ENCODE peak calls at places on chromosome 18, in ten cellular contexts. V is stomach, C is iPS DF 6.9, J is vagina, O is pancreas, K is lower lobe of right lung, N is adrenal gland, M is GM23338, H is testis, B is ovary. X is an unnamed sample.

GRCh38 chr18:75162467-75162866 is 46.5 kb downstream of the PTGR3 start:
- DNase-seq in O (no peak), M (no peak), C (no peak), H (peak; percentile 43), K (no peak), N (no peak), V (no peak), J (no peak), B (no peak), X (no peak)

GRCh38 chr18:24791736-24792135 is 331.3 kb downstream of the HRH4 start:
- DNase-seq in K (no peak), O (no peak), H (no peak), M (no peak), N (no peak), C (no peak), B (no peak), J (no peak), V (no peak), X (no peak)

GRCh38 chr18:78934551-78935225 is 44.9 kb upstream of the SALL3 start:
- DNase-seq in H (no peak), M (no peak), B (no peak), O (no peak), V (no peak), N (no peak), C (no peak), J (no peak), K (no peak), X (no peak)

GRCh38 chr18:22432672-22433137 is 15.0 kb upstream of the CTAGE1 start:
- DNase-seq in O (peak; percentile 83), N (peak; percentile 90), J (no peak), C (no peak), H (peak; percentile 32), B (peak; percentile 80), V (peak; percentile 82), M (no peak), K (no peak), X (no peak)

GRCh38 chr18:11785444-11786055 is 65.7 kb upstream of the CHMP1B start:
- DNase-seq in J (no peak), K (no peak), H (no peak), V (no peak), M (peak; percentile 63), N (no peak), B (no peak), C (no peak), O (no peak), X (no peak)

GRCh38 chr18:23838233-23838632 is 149.0 kb downstream of the LAMA3 start:
- DNase-seq in H (no peak), J (no peak), V (no peak), B (no peak), K (no peak), C (no peak), O (no peak), N (no peak), M (no peak), X (no peak)

GRCh38 chr18:12593861-12594260 is 64.0 kb downstream of the SPIRE1 start:
- DNase-seq in B (no peak), H (no peak), N (no peak), C (no peak), K (no peak), O (no peak), V (no peak), J (no peak), M (no peak), X (no peak)

GRCh38 chr18:23069481-23069880 is 65.8 kb upstream of the CABLES1 start:
- DNase-seq in H (no peak), V (no peak), J (no peak), M (no peak), K (no peak), C (no peak), B (no peak), O (no peak), N (no peak), X (peak; percentile 21)

GRCh38 chr18:9333441-9334350 is 877 bp upstream of the TWSG1 start:
- DNase-seq in O (peak; percentile 47), H (peak; percentile 42), V (no peak), M (peak; percentile 79), C (peak; percentile 41), B (peak; percentile 25), J (no peak), N (no peak), K (peak; percentile 46), X (peak; percentile 46)

GRCh38 chr18:74526478-74526877 is 7.8 kb upstream of the CNDP1 start:
- DNase-seq in O (no peak), B (no peak), V (peak; percentile 4), C (no peak), J (no peak), H (no peak), K (no peak), N (no peak), M (no peak), X (no peak)

GRCh38 chr18:7394041-7394440 is 163.2 kb downstream of the LRRC30 start:
- DNase-seq in V (no peak), K (no peak), O (no peak), C (no peak), B (no peak), N (no peak), J (no peak), M (no peak), H (no peak), X (no peak)
- H3K27me3 ChIP-seq in V (no peaks in the 10 kb centered on the region), K (no peaks in the 10 kb centered on the region), O (no peaks in the 10 kb centered on the region), C (peaks cover 2% of the 10 kb centered on the region), B (no peaks in the 10 kb centered on the region), N (no peaks in the 10 kb centered on the region), J (no peaks in the 10 kb centered on the region), M (no peaks in the 10 kb centered on the region), H (no peaks in the 10 kb centered on the region), X (no peaks in the 10 kb centered on the region)

GRCh38 chr18:58373486-58373885 is 255.4 kb downstream of the ALPK2 start:
- DNase-seq in J (no peak), O (no peak), B (no peak), M (no peak), H (no peak), C (no peak), N (no peak), V (no peak), K (no peak), X (no peak)

GRCh38 chr18:58369616-58370015 is 259.3 kb downstream of the ALPK2 start:
- DNase-seq in O (no peak), J (no peak), K (no peak), V (no peak), N (no peak), M (no peak), H (no peak), C (no peak), B (no peak), X (no peak)

GRCh38 chr18:58367425-58368140 is 261.3 kb downstream of the ALPK2 start:
- DNase-seq in B (no peak), C (no peak), M (no peak), V (no peak), O (no peak), H (no peak), K (no peak), N (no peak), J (no peak), X (no peak)

GRCh38 chr18:58370662-58371061 is 258.2 kb downstream of the ALPK2 start:
- DNase-seq in K (no peak), M (no peak), J (no peak), O (no peak), C (no peak), V (no peak), H (no peak), N (no peak), B (no peak), X (no peak)

GRCh38 chr18:58370096-58370495 is 258.8 kb downstream of the ALPK2 start:
- DNase-seq in V (no peak), B (no peak), H (no peak), K (no peak), M (no peak), N (no peak), O (no peak), C (no peak), J (no peak), X (no peak)
- H3K36me3 ChIP-seq in V (peaks cover 98% of the 10 kb centered on the region), B (no peaks in the 10 kb centered on the region), H (no peaks in the 10 kb centered on the region), K (peaks cover 99% of the 10 kb centered on the region), M (peaks cover 27% of the 10 kb centered on the region), N (no peaks in the 10 kb centered on the region), O (peaks cover 27% of the 10 kb centered on the region), C (peaks cover 15% of the 10 kb centered on the region), J (no peaks in the 10 kb centered on the region), X (peaks cover 2% of the 10 kb centered on the region)

DNA sequence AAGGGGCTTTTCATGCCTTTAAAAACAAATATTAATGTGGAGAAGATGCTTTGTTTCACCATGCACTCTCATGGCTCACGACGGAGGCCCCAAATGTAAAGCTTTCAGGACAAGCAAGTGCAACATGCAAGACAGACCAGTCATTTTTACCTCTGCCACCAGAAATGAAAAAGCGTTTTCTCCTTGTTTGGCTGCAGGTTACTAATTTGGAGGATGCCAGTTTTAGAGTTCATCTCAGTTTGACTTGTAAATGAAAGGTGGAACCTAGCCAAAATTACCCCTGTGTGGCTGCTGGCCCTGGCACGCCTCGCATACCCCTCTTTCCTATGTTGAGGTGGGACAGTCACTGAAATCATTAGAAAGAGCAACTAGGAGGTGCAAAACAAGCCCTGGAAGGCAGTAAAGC is 138.6 kb downstream of the BCL2 start:
- DNase-seq in M (no peak), N (no peak), C (no peak), J (no peak), H (no peak), B (no peak), K (no peak), O (no peak), V (no peak), X (no peak)
- H3K4me3 ChIP-seq in M (no peak overlapping the region), N (no peak overlapping the region), C (no peak overlapping the region), J (no peak overlapping the region), H (no peak overlapping the region), B (no peak overlapping the region), K (no peak overlapping the region), O (no peak overlapping the region), V (no peak overlapping the region), X (no peak overlapping the region)

GRCh38 chr18:13871701-13872100 is 43.6 kb downstream of the MC2R start:
- DNase-seq in C (no peak), H (no peak), J (no peak), K (no peak), N (no peak), O (no peak), B (no peak), M (peak; percentile 36), V (no peak), X (no peak)

GRCh38 chr18:13877133-13877532 is 38.2 kb downstream of the MC2R start:
- DNase-seq in J (no peak), K (no peak), C (no peak), H (no peak), M (no peak), N (no peak), V (no peak), B (no peak), O (no peak), X (no peak)

GRCh38 chr18:13872932-13873331 is 42.4 kb downstream of the MC2R start:
- DNase-seq in V (no peak), H (no peak), C (no peak), N (no peak), J (no peak), K (no peak), B (no peak), O (no peak), M (peak; percentile 16), X (no peak)

GRCh38 chr18:13872373-13872772 is 43.0 kb downstream of the MC2R start:
- DNase-seq in M (no peak), V (no peak), H (no peak), B (no peak), C (no peak), J (no peak), O (no peak), K (no peak), N (no peak), X (no peak)

DNA sequence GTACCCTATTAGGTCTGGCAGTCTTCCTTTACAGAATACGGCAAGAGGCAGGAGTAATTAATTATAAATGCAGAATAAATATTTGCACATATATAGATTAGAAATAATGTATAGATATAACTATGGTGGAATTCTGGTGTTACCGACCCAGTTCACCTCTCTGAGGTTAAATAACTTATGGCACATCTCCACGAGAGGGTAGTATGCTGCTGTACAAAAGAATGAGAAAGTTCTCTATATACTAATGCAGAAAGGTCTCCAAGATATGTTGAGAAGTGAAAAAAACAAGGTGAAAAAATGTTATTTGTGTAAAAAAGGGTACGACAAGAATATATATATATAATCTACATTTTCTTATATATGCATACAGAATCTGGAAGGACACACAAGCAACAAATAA is 40.8 kb downstream of the MC2R start:
- DNase-seq in J (no peak), C (no peak), N (no peak), H (no peak), V (no peak), B (no peak), O (no peak), M (no peak), K (no peak), X (no peak)
- H3K27me3 ChIP-seq in J (no peaks in the 10 kb centered on the region), C (peaks cover 3% of the 10 kb centered on the region), N (peaks cover 7% of the 10 kb centered on the region), H (no peaks in the 10 kb centered on the region), V (no peaks in the 10 kb centered on the region), B (no peaks in the 10 kb centered on the region), O (no peaks in the 10 kb centered on the region), M (peaks cover 18% of the 10 kb centered on the region), K (peaks cover 23% of the 10 kb centered on the region), X (no peaks in the 10 kb centered on the region)

X was measured in CD8-positive, alpha-beta T cell.